ENCODE peak calls at places on chromosomes 6 and 20, in ten cellular contexts. I is left lung, P is HFFc6, M is GM13976, C is fibroblast of lung, N is B cell, W is choroid plexus epithelial cell, Q is chondrocyte, X is A549, L is cardiac fibroblast. Y is an unnamed sample.

GRCh38 chr20:50421356-50422340 is 88.5 kb upstream of the PTPN1 start:
- DNase-seq in I (no peak), P (no peak), M (no peak), C (no peak), N (no peak), W (no peak), Q (no peak), X (no peak), L (no peak), Y (no peak)

GRCh38 chr6:135182120-135182992 is 1.2 kb downstream of the MYB start:
- DNase-seq in I (peak), P (no peak), M (no peak), C (peak), N (no peak), W (no peak), Q (no peak), X (no peak), L (peak), Y (no peak)

GRCh38 chr20:29874476-29875202 is 1382.8 kb upstream of the DEFB115 start:
- DNase-seq in I (no peak), P (no peak), M (peak), C (no peak), N (no peak), W (no peak), Q (peak), X (no peak), L (no peak), Y (no peak)

GRCh38 chr6:218153-219018 is 73.9 kb upstream of the DUSP22 start:
- DNase-seq in I (no peak), P (no peak), M (peak), C (no peak), N (peak), W (no peak), Q (no peak), X (no peak), L (no peak), Y (no peak)

GRCh38 chr6:3068329-3069223 is at the start of gene RIPK1:
- DNase-seq in I (peak), P (peak), M (peak), C (peak), N (peak), W (peak), Q (peak), X (peak), L (peak), Y (peak)

GRCh38 chr20:31713312-31714049 is 9.2 kb downstream of the BCL2L1 start:
- DNase-seq in I (no peak), P (peak), M (no peak), C (peak), N (no peak), W (peak), Q (no peak), X (peak), L (peak), Y (no peak)

GRCh38 chr6:40894962-40895799 is 143.8 kb downstream of the UNC5CL start:
- DNase-seq in I (peak), P (peak), M (no peak), C (peak), N (no peak), W (peak), Q (no peak), X (peak), L (peak), Y (no peak)

GRCh38 chr6:137271245-137272183 is 52.3 kb upstream of the IFNGR1 start:
- DNase-seq in I (no peak), P (peak), M (peak), C (peak), N (peak), W (peak), Q (no peak), X (peak), L (peak), Y (no peak)

GRCh38 chr20:4721719-4722118 is at the start of gene PRND:
- DNase-seq in I (no peak), P (no peak), M (no peak), C (no peak), N (no peak), W (no peak), Q (no peak), X (no peak), L (no peak), Y (no peak)

GRCh38 chr6:93416575-93417420 is 2.6 kb downstream of the EPHA7 start:
- DNase-seq in I (no peak), P (no peak), M (peak), C (peak), N (no peak), W (peak), Q (peak), X (peak), L (peak), Y (no peak)

GRCh38 chr6:93418113-93418447 is 1.3 kb downstream of the EPHA7 start:
- DNase-seq in I (no peak), P (no peak), M (peak), C (no peak), N (no peak), W (no peak), Q (no peak), X (peak), L (no peak), Y (no peak)

GRCh38 chr6:93418448-93419303 is 683 bp downstream of the EPHA7 start:
- DNase-seq in I (no peak), P (no peak), M (peak), C (peak), N (no peak), W (peak), Q (peak), X (peak), L (peak), Y (no peak)

GRCh38 chr6:93419304-93420162 is at the start of gene EPHA7:
- DNase-seq in I (peak), P (peak), M (peak), C (peak), N (no peak), W (peak), Q (peak), X (peak), L (peak), Y (no peak)

GRCh38 chr6:93417421-93417996 is 1.9 kb downstream of the EPHA7 start:
- DNase-seq in I (no peak), P (no peak), M (peak), C (peak), N (no peak), W (peak), Q (no peak), X (peak), L (peak), Y (no peak)
- TF ChIP-seq CTCF in I (no peak), P (no peak), M (no peak), C (peak), N (no peak), W (peak), Q (peak), X (no peak), L (no peak), Y (no peak)

GRCh38 chr20:21529863-21530262 is 16.0 kb upstream of the NKX2-2 start:
- DNase-seq in I (no peak), P (no peak), M (peak), C (no peak), N (no peak), W (no peak), Q (no peak), X (no peak), L (no peak), Y (no peak)
- TF ChIP-seq CTCF in I (no peak), P (peak), M (peak), C (no peak), N (no peak), W (no peak), Q (peak), X (peak), L (peak), Y (no peak)

DNA sequence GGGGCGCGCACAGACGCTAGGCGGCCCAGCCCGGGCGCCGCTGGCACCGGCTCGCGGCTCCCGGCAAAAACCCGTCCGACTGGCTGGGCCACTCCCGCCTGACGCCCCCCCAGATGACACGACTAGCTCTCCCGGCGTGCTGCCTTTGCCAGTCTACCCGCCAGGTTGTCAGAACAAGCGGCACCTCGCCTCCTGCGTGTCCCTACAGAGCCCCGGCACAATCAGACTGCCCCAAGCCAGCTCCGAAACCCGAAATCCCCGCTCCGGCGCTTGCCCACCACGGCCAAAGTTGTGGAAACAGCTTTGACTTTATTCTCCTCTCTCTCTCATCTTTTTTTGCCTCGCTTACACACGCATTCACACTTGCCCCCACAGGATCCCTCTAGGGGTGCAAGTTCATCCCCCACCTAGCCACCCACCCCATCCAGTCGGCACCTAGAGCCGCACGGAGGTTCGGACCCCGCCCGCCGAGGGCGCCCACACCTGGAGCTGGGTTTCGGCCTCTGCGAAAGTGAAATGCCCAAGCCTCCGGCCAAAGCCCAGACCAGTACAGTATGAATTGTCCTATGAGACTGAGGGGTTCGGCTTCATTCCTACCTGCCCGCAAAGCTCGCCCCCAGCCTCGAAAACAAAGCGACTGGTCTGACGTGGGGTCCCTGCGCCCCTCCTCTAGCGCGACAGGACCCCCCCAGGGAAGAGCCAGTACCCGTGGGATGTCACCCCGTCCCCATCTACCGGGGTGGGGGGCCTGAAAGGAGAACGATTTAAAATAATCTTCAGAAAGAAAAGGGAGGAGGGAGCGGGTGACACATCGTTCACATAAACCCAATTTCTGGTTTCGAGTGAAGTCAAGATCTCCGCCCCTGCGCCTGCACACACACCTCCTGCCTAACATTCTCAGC is 1.7 kb downstream of the TFAP2A start:
- DNase-seq in I (no peak), P (no peak), M (no peak), C (no peak), N (no peak), W (no peak), Q (no peak), X (no peak), L (no peak), Y (no peak)
- TF ChIP-seq CTCF in I (no peak), P (no peak), M (no peak), C (no peak), N (no peak), W (no peak), Q (peak), X (no peak), L (no peak), Y (no peak)

DNA sequence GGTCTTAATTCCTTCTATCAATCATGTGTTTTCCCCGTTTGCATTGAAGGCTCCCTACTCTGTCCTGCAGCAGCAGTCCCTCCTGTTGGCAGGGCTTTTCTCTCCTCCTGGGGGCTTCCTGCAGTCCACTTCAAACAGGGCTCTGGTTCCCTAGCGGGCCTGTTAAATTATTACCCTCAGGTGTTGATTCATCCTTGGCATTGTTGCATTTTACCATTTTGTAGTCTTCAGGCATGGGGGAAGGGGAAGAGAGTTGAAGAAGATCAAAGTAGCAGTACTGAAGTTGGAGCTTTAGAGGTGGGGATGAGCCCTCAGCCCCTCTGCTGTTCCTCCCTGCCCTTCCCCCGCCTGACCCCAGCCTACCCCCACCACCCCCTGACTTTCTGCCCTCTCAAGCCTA is 169.5 kb downstream of the EYA4 start:
- DNase-seq in I (no peak), P (no peak), M (no peak), C (no peak), N (no peak), W (no peak), Q (no peak), X (peak), L (no peak), Y (no peak)
- TF ChIP-seq CTCF in I (no peak), P (no peak), M (no peak), C (no peak), N (no peak), W (no peak), Q (no peak), X (no peak), L (no peak), Y (no peak)

GRCh38 chr6:169489642-169490408 is 212.0 kb downstream of the WDR27 start:
- DNase-seq in I (no peak), P (no peak), M (no peak), C (no peak), N (no peak), W (no peak), Q (no peak), X (no peak), L (no peak), Y (no peak)

GRCh38 chr6:169491482-169491881 is 210.3 kb downstream of the WDR27 start:
- DNase-seq in I (no peak), P (no peak), M (no peak), C (no peak), N (no peak), W (no peak), Q (no peak), X (no peak), L (no peak), Y (no peak)

GRCh38 chr6:169490830-169491229 is 211.0 kb downstream of the WDR27 start:
- DNase-seq in I (no peak), P (peak), M (no peak), C (peak), N (no peak), W (no peak), Q (no peak), X (no peak), L (peak), Y (no peak)

GRCh38 chr6:169490409-169490708 is 211.5 kb downstream of the WDR27 start:
- DNase-seq in I (no peak), P (no peak), M (no peak), C (peak), N (no peak), W (no peak), Q (no peak), X (no peak), L (no peak), Y (no peak)

DNA sequence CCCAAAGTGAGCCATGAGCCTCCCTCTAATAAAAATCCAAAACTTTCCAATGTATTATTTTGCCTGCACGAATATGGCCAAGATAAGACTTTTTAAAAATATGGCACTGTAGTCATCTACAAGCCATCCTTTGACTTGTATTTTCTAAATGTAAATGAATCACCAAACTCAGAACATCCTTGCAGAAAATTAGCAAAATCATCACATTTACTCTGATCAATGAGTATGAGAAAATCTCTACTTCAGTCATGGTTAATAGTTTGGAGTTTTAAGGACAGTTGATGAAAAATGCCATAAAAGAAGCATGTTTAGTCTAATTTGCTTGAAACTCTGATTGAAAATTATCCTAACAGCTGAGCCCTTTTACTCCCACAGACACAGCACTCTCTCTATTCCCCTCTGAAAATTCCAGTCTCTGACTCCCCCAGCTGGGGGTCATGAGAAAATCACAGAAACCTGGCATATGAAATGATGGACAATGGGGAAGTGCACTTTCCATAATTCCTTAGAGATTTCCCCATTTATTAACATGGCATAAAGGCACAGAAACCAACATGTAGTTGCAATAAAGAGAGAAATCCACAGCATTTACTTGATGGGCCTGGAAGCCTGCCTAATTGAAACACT is 214.1 kb downstream of the WDR27 start:
- DNase-seq in I (no peak), P (no peak), M (no peak), C (peak), N (no peak), W (peak), Q (no peak), X (no peak), L (peak), Y (no peak)
- TF ChIP-seq CTCF in I (no peak), P (peak), M (no peak), C (peak), N (no peak), W (peak), Q (peak), X (no peak), L (no peak), Y (no peak)

GRCh38 chr6:42562788-42563187 is 1.0 kb upstream of the UBR2 start:
- DNase-seq in I (no peak), P (no peak), M (no peak), C (no peak), N (no peak), W (no peak), Q (no peak), X (no peak), L (no peak), Y (no peak)

GRCh38 chr6:42566614-42567208 is 2.9 kb downstream of the UBR2 start:
- DNase-seq in I (no peak), P (no peak), M (no peak), C (no peak), N (no peak), W (no peak), Q (no peak), X (no peak), L (no peak), Y (no peak)

GRCh38 chr6:42564496-42564890 is 664 bp downstream of the UBR2 start:
- DNase-seq in I (no peak), P (no peak), M (no peak), C (no peak), N (no peak), W (peak), Q (no peak), X (peak), L (no peak), Y (no peak)

GRCh38 chr6:42561986-42562385 is 1.8 kb upstream of the UBR2 start:
- DNase-seq in I (no peak), P (no peak), M (no peak), C (no peak), N (no peak), W (no peak), Q (no peak), X (no peak), L (no peak), Y (no peak)

GRCh38 chr6:42563697-42564495 is at the start of gene UBR2:
- DNase-seq in I (peak), P (peak), M (peak), C (peak), N (peak), W (peak), Q (peak), X (peak), L (peak), Y (peak)
- TF ChIP-seq CTCF in I (peak), P (peak), M (peak), C (peak), N (peak), W (peak), Q (peak), X (no peak), L (peak), Y (peak)

DNA sequence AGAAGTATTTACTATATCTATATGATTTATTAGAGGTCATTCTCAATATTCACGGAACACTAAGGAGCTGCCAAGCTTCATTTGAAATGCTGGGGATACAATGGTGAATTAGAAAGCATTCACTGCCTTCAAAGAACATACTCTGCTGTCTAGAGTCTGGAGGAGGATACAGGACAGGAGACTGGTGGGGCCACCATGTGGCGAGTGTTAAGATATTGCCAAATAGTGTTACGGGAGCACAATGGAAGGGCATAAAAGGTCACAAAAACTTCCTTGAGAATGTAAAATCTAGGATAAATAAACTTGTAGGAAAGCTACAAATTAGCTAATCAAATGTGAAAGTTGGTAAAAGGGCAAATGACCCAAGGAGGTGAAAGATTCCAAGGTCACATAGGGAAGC is 271.7 kb downstream of the RFPL4B start:
- DNase-seq in I (no peak), P (no peak), M (no peak), C (peak), N (no peak), W (peak), Q (no peak), X (no peak), L (peak), Y (no peak)
- TF ChIP-seq CTCF in I (no peak), P (no peak), M (no peak), C (peak), N (no peak), W (peak), Q (peak), X (no peak), L (no peak), Y (no peak)

DNA sequence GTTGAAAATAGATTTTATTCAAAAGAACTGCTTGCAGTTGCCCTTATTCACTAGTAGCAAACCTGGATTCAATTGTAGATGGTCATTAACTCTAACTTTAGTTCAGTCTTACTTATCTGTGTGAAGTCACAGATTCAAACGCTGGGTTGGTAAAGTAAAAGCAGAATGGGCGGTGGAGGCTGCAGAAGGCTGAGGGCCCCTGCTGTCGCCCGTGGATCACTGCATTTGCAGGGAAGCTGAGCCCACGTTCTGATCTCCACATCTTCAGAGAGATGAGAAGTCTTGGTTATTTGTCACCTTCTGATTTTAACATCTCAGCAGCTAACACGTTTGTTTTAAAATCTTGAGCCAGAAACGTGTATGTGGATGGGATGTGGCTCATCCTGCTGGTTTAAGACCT is 75.1 kb downstream of the SNX9 start:
- DNase-seq in I (no peak), P (no peak), M (no peak), C (no peak), N (no peak), W (peak), Q (no peak), X (no peak), L (no peak), Y (no peak)
- TF ChIP-seq CTCF in I (no peak), P (no peak), M (no peak), C (peak), N (no peak), W (peak), Q (peak), X (no peak), L (peak), Y (no peak)